ENCODE peak calls at places on chromosomes 16 and 17, in nine cellular contexts. K is stimulated activated naive CD8-positive, alpha-beta T cell treated with anti-CD3 and anti-CD28 coated beads, Interleukin-15, amount 100 ng/mL, for 72 hours; V is mesendoderm; O is tibial artery; L is COLO829; B is amniotic stem cell; A is ACHN; Z is aorta; S is GF-D8. Q is an unnamed sample.

GRCh38 chr17:82227629-82228277 is 1.1 kb upstream of the SLC16A3 start:
- DNase-seq in V (no peak), L (no peak), K (no peak), Z (peak), S (no peak), A (no peak), O (no peak), B (no peak), Q (no peak)

GRCh38 chr17:2624292-2624731 is 30.9 kb downstream of the PAFAH1B1 start:
- DNase-seq in Z (no peak), V (peak), K (no peak), L (no peak), A (no peak), B (no peak), S (peak), O (no peak), Q (no peak)

GRCh38 chr17:78650093-78650715 is 73.0 kb upstream of the DNAH17 start:
- DNase-seq in S (no peak), O (no peak), Z (no peak), A (no peak), V (no peak), L (no peak), K (no peak), B (no peak), Q (no peak)

GRCh38 chr17:9055281-9055680 is 34.0 kb downstream of the NTN1 start:
- DNase-seq in V (no peak), Z (no peak), A (no peak), L (no peak), B (no peak), S (no peak), O (no peak), K (no peak), Q (no peak)

GRCh38 chr17:36066365-36066945 is 2.4 kb downstream of the CCL18 start:
- DNase-seq in V (no peak), Z (no peak), A (no peak), O (no peak), K (no peak), S (no peak), L (no peak), B (no peak), Q (no peak)

GRCh38 chr16:86026916-86027315 is 128.0 kb downstream of the IRF8 start:
- DNase-seq in L (no peak), B (no peak), S (no peak), A (no peak), K (no peak), O (peak), Z (no peak), V (no peak), Q (no peak)

GRCh38 chr16:88781140-88782077 is 3.6 kb downstream of the PIEZO1 start:
- DNase-seq in A (no peak), L (no peak), B (no peak), S (peak), O (peak), Z (peak), K (no peak), V (no peak), Q (no peak)

GRCh38 chr16:66306366-66307150 is 59.9 kb upstream of the CDH5 start:
- DNase-seq in O (no peak), Z (no peak), S (no peak), V (no peak), K (no peak), L (no peak), B (no peak), A (no peak), Q (no peak)

GRCh38 chr16:4364196-4365013 is 7.2 kb upstream of the VASN start:
- DNase-seq in S (no peak), A (no peak), L (no peak), V (no peak), Z (peak), B (no peak), O (no peak), K (no peak), Q (no peak)

GRCh38 chr16:23283571-23283970 is 18.5 kb upstream of the SCNN1B start:
- DNase-seq in B (no peak), L (no peak), O (no peak), V (no peak), K (no peak), A (no peak), Z (no peak), S (no peak), Q (no peak)

GRCh38 chr16:23835390-23836077 is at the start of gene PRKCB:
- DNase-seq in O (peak), V (peak), S (peak), A (peak), Z (peak), B (no peak), K (peak), L (peak), Q (no peak)

GRCh38 chr16:73365010-73365409 is 317.1 kb upstream of the ZFHX3 start:
- DNase-seq in V (no peak), B (no peak), K (no peak), A (no peak), L (no peak), S (no peak), O (no peak), Z (no peak), Q (no peak)

GRCh38 chr16:69925311-69925710 is 25.8 kb upstream of the CLEC18A start:
- DNase-seq in L (no peak), V (no peak), Z (no peak), A (no peak), S (no peak), B (no peak), O (no peak), K (no peak), Q (no peak)

GRCh38 chr17:37384560-37385160 is 8.9 kb downstream of the C17orf78 start:
- DNase-seq in K (no peak), Z (no peak), A (no peak), B (no peak), S (no peak), L (no peak), V (no peak), O (no peak), Q (no peak)

Q was measured in SW 1271.